ENCODE peak calls at places on chromosomes 5 and 9, in seven cellular contexts. P, T, G, S, R, H and Z are unnamed samples.

GRCh38 chr5:178145965-178146820 is 7.5 kb downstream of the NHP2 start:
- DNase-seq in P (peak; percentile 80), T (peak; percentile 81), G (peak; percentile 19), S (peak; percentile 59), R (peak; percentile 81), H (peak; percentile 88), Z (peak; percentile 65)

GRCh38 chr5:142685418-142686209 is at the start of gene FGF1:
- DNase-seq in P (peak; percentile 56), T (peak; percentile 80), G (no peak), S (no peak), R (no peak), H (no peak), Z (no peak)

GRCh38 chr9:22052376-22052945 is 43.4 kb upstream of the CDKN2B start:
- DNase-seq in P (no peak), T (peak; percentile 100), G (peak; percentile 76), S (peak; percentile 75), R (no peak), H (peak; percentile 53), Z (no peak)

GRCh38 chr9:133839822-133840329 is 101.7 kb upstream of the SARDH start:
- DNase-seq in P (no peak), T (no peak), G (no peak), S (no peak), R (no peak), H (no peak), Z (no peak)

GRCh38 chr5:164504141-164504772 is 998.8 kb downstream of the MAT2B start:
- DNase-seq in P (no peak), T (peak; percentile 34), G (peak; percentile 7), S (peak; percentile 4), R (peak; percentile 55), H (peak; percentile 68), Z (no peak)

GRCh38 chr5:53399921-53400697 is 80.3 kb upstream of the FST start:
- DNase-seq in P (no peak), T (no peak), G (no peak), S (no peak), R (no peak), H (no peak), Z (no peak)

GRCh38 chr9:133709716-133710571 is 28.2 kb downstream of the SARDH start:
- DNase-seq in P (no peak), T (no peak), G (no peak), S (no peak), R (no peak), H (no peak), Z (peak; percentile 11)

GRCh38 chr5:61816585-61817450 is 484.8 kb downstream of the ZSWIM6 start:
- DNase-seq in P (no peak), T (no peak), G (no peak), S (no peak), R (no peak), H (no peak), Z (no peak)

GRCh38 chr5:93675458-93676450 is 65.6 kb downstream of the POU5F2 start:
- DNase-seq in P (no peak), T (no peak), G (no peak), S (no peak), R (no peak), H (no peak), Z (no peak)

GRCh38 chr5:168291281-168291960 is at the start of gene WWC1:
- DNase-seq in P (peak; percentile 89), T (peak; percentile 84), G (no peak), S (peak; percentile 79), R (no peak), H (peak; percentile 99), Z (peak; percentile 62)

GRCh38 chr5:58094031-58094430 is 365.9 kb downstream of the PLK2 start:
- DNase-seq in P (no peak), T (peak; percentile 94), G (no peak), S (no peak), R (no peak), H (no peak), Z (no peak)

GRCh38 chr9:92607773-92608172 is 62.2 kb downstream of the IPPK start:
- DNase-seq in P (no peak), T (no peak), G (peak; percentile 55), S (no peak), R (no peak), H (no peak), Z (no peak)
- TF ChIP-seq CTCF in P (no peak), T (no peak), G (no peak), S (no peak), R (no peak), H (no peak), Z (no peak)

GRCh38 chr9:123471843-123472570 is 116.0 kb downstream of the CRB2 start:
- DNase-seq in P (no peak), T (no peak), G (no peak), S (no peak), R (peak; percentile 8), H (no peak), Z (no peak)
- TF ChIP-seq CTCF in P (no peak), T (no peak), G (no peak), S (no peak), R (no peak), H (no peak), Z (no peak)

GRCh38 chr9:129102791-129103594 is 7.6 kb downstream of the CRAT start:
- DNase-seq in P (no peak), T (peak; percentile 57), G (no peak), S (peak; percentile 31), R (peak; percentile 63), H (peak; percentile 50), Z (no peak)
- TF ChIP-seq CTCF in P (no peak), T (peak; percentile 76), G (peak; percentile 75), S (peak; percentile 81), R (peak; percentile 76), H (no peak), Z (no peak)

GRCh38 chr5:23994581-23995370 is 487.4 kb downstream of the PRDM9 start:
- DNase-seq in P (no peak), T (no peak), G (no peak), S (no peak), R (no peak), H (no peak), Z (no peak)
- TF ChIP-seq CTCF in P (no peak), T (peak; percentile 45), G (no peak), S (no peak), R (no peak), H (no peak), Z (no peak)

GRCh38 chr9:114314881-114315722 is 7.8 kb upstream of the ORM1 start:
- DNase-seq in P (no peak), T (no peak), G (no peak), S (no peak), R (no peak), H (no peak), Z (peak; percentile 7)
- TF ChIP-seq CTCF in P (no peak), T (no peak), G (no peak), S (no peak), R (no peak), H (no peak), Z (no peak)

GRCh38 chr9:113184089-113184488 is 33.3 kb downstream of the SLC31A2 start:
- DNase-seq in P (no peak), T (peak; percentile 34), G (no peak), S (no peak), R (no peak), H (no peak), Z (no peak)
- TF ChIP-seq CTCF in P (no peak), T (no peak), G (no peak), S (no peak), R (no peak), H (no peak), Z (no peak)

DNA sequence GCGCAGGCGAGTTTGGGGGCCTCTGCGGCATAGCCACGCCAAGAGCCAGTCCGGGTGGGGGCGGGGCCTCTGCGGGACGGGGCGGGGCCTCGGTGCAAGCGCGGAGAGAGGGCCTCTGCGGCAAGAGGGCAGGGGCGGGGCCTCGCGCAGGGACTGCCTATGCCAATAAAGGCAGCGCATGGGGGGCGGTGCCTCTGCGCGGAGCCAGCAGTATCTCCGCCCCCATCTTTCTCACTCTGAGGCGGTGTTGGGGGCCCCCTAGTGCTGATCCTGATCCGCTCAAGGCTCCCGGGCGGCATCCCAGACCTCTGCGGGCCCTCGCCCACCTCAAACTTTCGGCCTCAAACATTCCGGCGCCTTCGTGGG is 9.2 kb upstream of the GPRIN1 start:
- DNase-seq in P (no peak), T (peak; percentile 71), G (no peak), S (peak; percentile 79), R (peak; percentile 91), H (peak; percentile 86), Z (peak; percentile 50)
- TF ChIP-seq CTCF in P (no peak), T (peak; percentile 25), G (peak; percentile 53), S (peak; percentile 70), R (peak; percentile 66), H (peak; percentile 23), Z (no peak)